ENCODE peak calls at places on chromosomes 16 and 17, in four cellular contexts. O is tibial artery; A is HCT116; H is naive thymus-derived CD4-positive, alpha-beta T cell. Y is an unnamed sample.
A peak's percentile ranks its signal among the peaks of the same experiment; 100 is the strongest.

GRCh38 chr17:78174332-78174869 is 6.0 kb downstream of the SYNGR2 start:
- DNase-seq in O (peak; percentile 93), A (no peak), H (no peak), Y (no peak)

GRCh38 chr16:27417047-27417671 is 15.2 kb downstream of the IL21R start:
- DNase-seq in O (no peak), A (no peak), H (no peak), Y (no peak)

GRCh38 chr17:17401271-17401781 is 75.5 kb upstream of the MED9 start:
- DNase-seq in O (no peak), A (peak; percentile 31), H (no peak), Y (no peak)

GRCh38 chr17:42422412-42422957 is 571 bp downstream of the CAVIN1 start:
- DNase-seq in O (peak; percentile 74), A (no peak), H (no peak), Y (no peak)

GRCh38 chr17:17084317-17084835 is 42.1 kb downstream of the MPRIP start:
- DNase-seq in O (no peak), A (no peak), H (no peak), Y (no peak)

GRCh38 chr16:72202014-72202413 is 30.1 kb upstream of the PMFBP1 start:
- DNase-seq in O (no peak), A (no peak), H (no peak), Y (peak; percentile 92)

GRCh38 chr16:15810411-15810810 is 46.4 kb downstream of the MYH11 start:
- DNase-seq in O (peak; percentile 69), A (no peak), H (no peak), Y (no peak)

GRCh38 chr17:29376667-29377268 is 13.4 kb upstream of the TAOK1 start:
- DNase-seq in O (no peak), A (no peak), H (no peak), Y (no peak)

GRCh38 chr17:55053855-55054254 is 85.3 kb downstream of the STXBP4 start:
- DNase-seq in O (no peak), A (no peak), H (no peak), Y (no peak)

GRCh38 chr16:83137326-83137770 is 510.6 kb downstream of the CDH13 start:
- DNase-seq in O (no peak), A (no peak), H (no peak), Y (no peak)

GRCh38 chr16:15796885-15797284 is 59.9 kb downstream of the MYH11 start:
- DNase-seq in O (no peak), A (no peak), H (no peak), Y (no peak)

GRCh38 chr17:7308625-7309433 is 1.4 kb downstream of the EIF5A start:
- DNase-seq in O (peak; percentile 87), A (peak; percentile 72), H (peak; percentile 84), Y (no peak)

GRCh38 chr16:46923513-46924295 is 39.5 kb downstream of the GPT2 start:
- DNase-seq in O (no peak), A (no peak), H (no peak), Y (no peak)

GRCh38 chr17:4901648-4902344 is 1.1 kb downstream of the CHRNE start:
- DNase-seq in O (no peak), A (no peak), H (no peak), Y (no peak)

GRCh38 chr17:82806645-82807044 is 33.2 kb downstream of the ZNF750 start:
- DNase-seq in O (no peak), A (no peak), H (no peak), Y (no peak)

GRCh38 chr16:66830422-66831404 is at the start of gene NAE1:
- DNase-seq in O (peak; percentile 89), A (peak; percentile 76), H (peak; percentile 86), Y (no peak)

GRCh38 chr17:29866746-29867404 is 63.2 kb downstream of the SSH2 start:
- DNase-seq in O (no peak), A (no peak), H (no peak), Y (no peak)

GRCh38 chr17:61556224-61557188 is 34.5 kb downstream of the NACA2 start:
- DNase-seq in O (no peak), A (no peak), H (no peak), Y (no peak)

GRCh38 chr17:49513044-49513395 is 17.9 kb downstream of the NGFR start:
- DNase-seq in O (no peak), A (no peak), H (no peak), Y (no peak)

GRCh38 chr17:58161566-58161965 is 5.2 kb upstream of the OR4D2 start:
- DNase-seq in O (no peak), A (no peak), H (no peak), Y (no peak)

GRCh38 chr16:67284699-67285646 is 5.6 kb downstream of the PLEKHG4 start:
- DNase-seq in O (no peak), A (no peak), H (no peak), Y (no peak)

GRCh38 chr16:27633721-27634120 is 83.8 kb downstream of the KATNIP start:
- DNase-seq in O (no peak), A (no peak), H (no peak), Y (no peak)

GRCh38 chr17:59859444-59860025 is 33.2 kb downstream of the TUBD1 start:
- DNase-seq in O (no peak), A (no peak), H (no peak), Y (no peak)

GRCh38 chr17:81418710-81419332 is 23.6 kb downstream of the BAHCC1 start:
- DNase-seq in O (no peak), A (no peak), H (no peak), Y (peak; percentile 87)

GRCh38 chr17:74361613-74362391 is at the start of gene BTBD17:
- DNase-seq in O (no peak), A (no peak), H (no peak), Y (no peak)

GRCh38 chr16:11446566-11447119 is 101.4 kb downstream of the RMI2 start:
- DNase-seq in O (no peak), A (no peak), H (no peak), Y (no peak)

GRCh38 chr16:1707193-1707790 is 1.3 kb downstream of the MAPK8IP3 start:
- DNase-seq in O (no peak), A (no peak), H (peak; percentile 12), Y (no peak)

GRCh38 chr16:85123891-85124635 is 11.8 kb upstream of the CIBAR2 start:
- DNase-seq in O (peak; percentile 91), A (no peak), H (no peak), Y (no peak)

GRCh38 chr17:19338031-19338990 is 24.2 kb downstream of the B9D1 start:
- DNase-seq in O (no peak), A (no peak), H (peak; percentile 48), Y (no peak)

GRCh38 chr17:19335951-19336631 is 26.4 kb downstream of the B9D1 start:
- DNase-seq in O (no peak), A (no peak), H (no peak), Y (no peak)

GRCh38 chr17:19336938-19337711 is 25.4 kb downstream of the B9D1 start:
- DNase-seq in O (no peak), A (no peak), H (no peak), Y (no peak)

GRCh38 chr17:19339341-19339815 is 23.1 kb downstream of the B9D1 start:
- DNase-seq in O (no peak), A (no peak), H (no peak), Y (no peak)

GRCh38 chr17:19337712-19338023 is 24.9 kb downstream of the B9D1 start:
- DNase-seq in O (no peak), A (no peak), H (no peak), Y (no peak)
- H3K27ac ChIP-seq in O (no peak overlapping the region), A (no peak overlapping the region), H (no peak overlapping the region), Y (no peak overlapping the region)

GRCh38 chr17:68381076-68381900 is 76.0 kb downstream of the WIPI1 start:
- DNase-seq in O (no peak), A (peak; percentile 98), H (no peak), Y (peak; percentile 3)

GRCh38 chr17:68379692-68380677 is 77.3 kb downstream of the WIPI1 start:
- DNase-seq in O (no peak), A (no peak), H (no peak), Y (no peak)

GRCh38 chr17:68379150-68379510 is 78.2 kb downstream of the WIPI1 start:
- DNase-seq in O (no peak), A (no peak), H (no peak), Y (no peak)

GRCh38 chr17:68377771-68378201 is 79.5 kb downstream of the WIPI1 start:
- DNase-seq in O (no peak), A (no peak), H (no peak), Y (no peak)

DNA sequence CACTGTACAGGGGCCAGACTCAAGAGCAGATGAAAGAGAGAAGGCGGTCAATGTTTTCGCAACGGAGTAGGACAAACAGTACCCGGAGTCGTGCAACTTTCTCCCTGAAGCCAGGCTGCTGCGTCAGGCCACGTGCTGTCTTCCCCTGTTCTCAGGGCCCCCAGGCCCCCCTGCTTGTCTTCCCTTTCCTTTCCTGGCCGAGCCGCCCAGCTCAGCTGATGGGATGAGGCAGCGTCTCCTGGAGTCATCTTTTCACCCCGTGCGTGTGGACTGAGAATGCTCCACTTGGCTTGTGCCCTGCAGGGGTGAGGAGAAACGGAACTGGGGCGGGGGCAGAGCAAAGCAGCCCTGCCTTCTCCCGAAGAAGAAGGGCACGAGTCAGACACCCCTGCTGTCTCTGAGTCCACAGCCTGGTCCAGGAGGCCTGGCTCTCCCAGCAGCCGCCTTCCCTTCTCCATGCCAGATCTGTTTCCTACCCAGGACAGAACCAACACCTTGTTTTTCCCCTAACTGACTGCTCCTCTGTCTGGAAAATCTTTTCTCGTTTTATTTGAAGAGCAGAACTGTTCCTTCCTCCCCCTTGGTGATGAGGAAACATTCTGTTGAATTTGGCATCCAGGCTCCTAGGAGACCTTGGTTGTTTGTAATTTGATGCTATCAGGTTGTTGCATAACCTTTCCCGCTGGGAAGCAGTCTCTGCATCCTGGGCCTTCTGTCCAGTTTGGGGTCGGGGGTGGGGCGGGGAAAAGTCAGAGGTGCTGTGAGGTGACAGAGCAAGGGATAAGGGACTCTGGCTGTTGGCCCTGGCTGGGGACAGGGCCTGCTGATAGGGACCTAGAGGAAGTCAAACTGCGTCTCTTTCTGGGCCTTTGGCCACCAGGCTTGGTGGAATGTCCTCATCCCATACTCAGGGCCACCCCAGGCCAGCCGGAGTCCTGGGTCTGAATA is 78.8 kb downstream of the WIPI1 start:
- DNase-seq in O (peak; percentile 97), A (peak; percentile 63), H (no peak), Y (no peak)
- H3K27ac ChIP-seq in O (peak overlapping the region; percentile 80), A (peak overlapping the region; percentile 96), H (no peak overlapping the region), Y (no peak overlapping the region)

DNA sequence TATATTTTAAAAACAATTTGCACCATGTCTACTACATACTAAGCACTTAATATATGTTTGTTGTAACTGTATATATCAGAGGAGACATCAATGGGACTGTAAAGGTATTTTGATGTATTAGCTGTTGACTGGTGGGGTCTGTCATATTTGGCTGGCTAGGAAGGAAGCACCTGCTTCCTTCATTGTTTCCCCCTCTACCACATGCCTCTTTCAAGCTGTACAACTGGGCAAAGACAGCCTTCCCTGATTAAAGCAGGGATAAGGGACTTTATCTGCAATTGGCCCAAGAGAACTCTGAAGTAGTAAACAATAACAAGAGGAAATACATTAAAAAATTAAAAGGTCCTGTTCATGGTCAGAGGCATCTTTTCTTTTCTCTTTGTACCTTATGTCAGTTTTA is 5.5 kb upstream of the SLFN12L start:
- DNase-seq in O (no peak), A (no peak), H (no peak), Y (no peak)
- H3K27ac ChIP-seq in O (no peak overlapping the region), A (no peak overlapping the region), H (no peak overlapping the region), Y (no peak overlapping the region)

DNA sequence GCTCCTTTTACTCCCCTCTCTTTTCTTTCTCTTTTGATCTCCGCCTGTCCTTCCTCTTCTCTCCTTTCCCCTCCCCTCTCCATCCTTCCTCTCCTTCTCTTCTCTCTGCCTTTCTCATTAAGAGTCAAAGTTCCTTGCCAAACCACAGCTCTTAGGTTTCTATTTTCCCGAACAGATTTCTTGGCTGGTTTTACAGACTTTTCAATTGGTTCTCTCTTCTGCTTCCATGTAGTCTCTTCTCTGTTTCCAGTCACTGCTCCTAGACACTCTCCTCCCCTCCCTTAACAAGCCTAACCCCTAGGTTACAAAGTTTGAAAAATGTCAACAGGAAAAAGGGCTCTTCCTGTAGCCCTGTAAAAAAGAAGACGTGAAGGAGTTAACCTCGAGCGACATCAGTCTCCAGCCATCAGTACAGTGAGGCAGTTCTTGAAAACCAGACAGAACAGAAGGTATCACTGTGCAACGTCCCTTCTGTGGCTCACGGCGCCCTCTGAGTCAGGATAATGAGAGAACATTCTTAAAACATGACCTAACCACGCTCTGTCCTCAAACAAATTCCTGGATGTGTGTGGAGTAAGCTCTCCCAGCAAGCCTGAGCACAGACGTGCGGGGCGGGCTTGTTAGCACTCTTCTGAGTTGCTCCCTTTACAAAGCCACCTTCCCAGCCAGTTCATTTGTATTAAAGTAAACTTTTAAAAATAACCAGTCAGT is 11.6 kb upstream of the MARCHF10 start:
- DNase-seq in O (no peak), A (peak; percentile 71), H (no peak), Y (peak; percentile 93)
- H3K27ac ChIP-seq in O (no peak overlapping the region), A (no peak overlapping the region), H (no peak overlapping the region), Y (peak overlapping the region; percentile 98)